ENCODE peak calls at places on chromosomes 6 and 20, in six cellular contexts. E is neural progenitor cell, D is PC-3, H is OCI-LY7, C is HCT116, I is GM23248. M is an unnamed sample.

GRCh38 chr20:57392130-57392445 is 892 bp downstream of the RBM38 start:
- DNase-seq in I (no peak), D (no peak), E (peak), H (no peak), C (no peak), M (no peak)

GRCh38 chr6:30150671-30151395 is 10.2 kb downstream of the TRIM10 start:
- DNase-seq in I (peak), D (no peak), H (no peak), C (no peak), E (no peak), M (no peak)

GRCh38 chr20:14148042-14148441 is 152.7 kb downstream of the MACROD2 start:
- DNase-seq in C (no peak), E (no peak), I (peak), H (no peak), D (no peak), M (no peak)

GRCh38 chr6:47908271-47908670 is 126.4 kb downstream of the OPN5 start:
- DNase-seq in D (no peak), E (no peak), I (no peak), H (no peak), C (no peak), M (no peak)

GRCh38 chr6:108164815-108165706 is 761 bp upstream of the NR2E1 start:
- DNase-seq in H (no peak), D (no peak), E (peak), I (peak), C (no peak), M (no peak)

GRCh38 chr20:7665311-7665863 is 274.9 kb downstream of the HAO1 start:
- DNase-seq in D (no peak), C (no peak), I (peak), E (no peak), H (no peak), M (no peak)

GRCh38 chr6:121443953-121444590 is 8.6 kb downstream of the GJA1 start:
- DNase-seq in H (no peak), E (no peak), I (peak), C (no peak), D (no peak), M (no peak)

GRCh38 chr6:11427827-11428245 is 109.7 kb upstream of the TMEM170B start:
- DNase-seq in D (peak), H (no peak), E (no peak), I (peak), C (no peak), M (no peak)

GRCh38 chr6:43247115-43247999 is 4.1 kb downstream of the TTBK1 start:
- DNase-seq in H (peak), E (peak), D (peak), C (peak), I (peak), M (peak)

GRCh38 chr6:16305788-16306187 is 67.4 kb downstream of the GMPR start:
- DNase-seq in I (no peak), D (no peak), H (no peak), E (no peak), C (no peak), M (no peak)

GRCh38 chr6:16302721-16303552 is 64.5 kb downstream of the GMPR start:
- DNase-seq in E (peak), I (no peak), H (no peak), C (no peak), D (no peak), M (no peak)

GRCh38 chr6:16305246-16305725 is 66.9 kb downstream of the GMPR start:
- DNase-seq in H (no peak), E (no peak), C (no peak), D (no peak), I (no peak), M (no peak)

GRCh38 chr6:16299861-16300260 is 61.5 kb downstream of the GMPR start:
- DNase-seq in E (no peak), C (no peak), I (no peak), D (no peak), H (no peak), M (no peak)

DNA sequence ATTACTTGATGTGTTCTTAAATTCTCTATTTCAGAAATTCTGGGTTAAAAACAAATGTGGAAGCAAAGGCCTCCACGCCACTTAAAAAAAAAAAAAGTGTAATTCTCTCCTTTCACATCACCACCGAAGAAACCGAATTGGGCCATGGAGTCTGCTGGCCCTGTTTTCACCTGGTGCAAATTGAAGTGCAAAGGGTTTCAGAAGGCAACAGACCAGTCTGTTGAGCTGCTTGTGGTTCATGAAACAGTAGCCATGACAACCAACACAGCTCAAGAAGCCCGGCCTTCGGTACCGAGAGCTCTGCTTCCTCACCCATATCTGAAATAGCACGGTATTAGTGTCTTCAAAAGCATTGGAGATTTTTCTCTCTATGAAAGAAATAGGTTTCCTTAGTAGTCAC is 63.1 kb downstream of the GMPR start:
- DNase-seq in C (no peak), H (no peak), I (no peak), D (no peak), E (no peak), M (peak)
- TF ChIP-seq EZH2phosphoT487 in C (no peak), H (peak), I (no peak), D (no peak), E (no peak), M (no peak)

GRCh38 chr20:18837710-18838109 is 24.1 kb downstream of the SCP2D1 start:
- DNase-seq in I (no peak), H (no peak), E (no peak), D (no peak), C (no peak), M (no peak)

GRCh38 chr20:18840248-18840645 is 26.7 kb downstream of the SCP2D1 start:
- DNase-seq in I (no peak), E (no peak), H (no peak), C (no peak), D (no peak), M (no peak)

GRCh38 chr20:18835850-18836249 is 22.3 kb downstream of the SCP2D1 start:
- DNase-seq in I (no peak), D (no peak), C (no peak), E (no peak), H (no peak), M (no peak)

GRCh38 chr20:18839507-18840247 is 26.1 kb downstream of the SCP2D1 start:
- DNase-seq in E (peak), I (no peak), D (no peak), C (no peak), H (no peak), M (no peak)
- H3K27ac ChIP-seq in E (no peak), I (no peak), D (no peak), C (no peak), H (no peak), M (no peak)

GRCh38 chr20:50659975-50660670 is 31.2 kb downstream of the RIPOR3 start:
- DNase-seq in H (no peak), C (no peak), D (no peak), I (no peak), E (no peak), M (no peak)

GRCh38 chr20:50663095-50663821 is 28.1 kb downstream of the RIPOR3 start:
- DNase-seq in E (no peak), I (no peak), C (peak), D (peak), H (peak), M (peak)

GRCh38 chr20:50655325-50655880 is 35.9 kb downstream of the RIPOR3 start:
- DNase-seq in H (no peak), E (peak), D (no peak), I (peak), C (no peak), M (no peak)

GRCh38 chr20:50654899-50655298 is 36.4 kb downstream of the RIPOR3 start:
- DNase-seq in E (no peak), I (peak), D (no peak), H (no peak), C (no peak), M (no peak)

DNA sequence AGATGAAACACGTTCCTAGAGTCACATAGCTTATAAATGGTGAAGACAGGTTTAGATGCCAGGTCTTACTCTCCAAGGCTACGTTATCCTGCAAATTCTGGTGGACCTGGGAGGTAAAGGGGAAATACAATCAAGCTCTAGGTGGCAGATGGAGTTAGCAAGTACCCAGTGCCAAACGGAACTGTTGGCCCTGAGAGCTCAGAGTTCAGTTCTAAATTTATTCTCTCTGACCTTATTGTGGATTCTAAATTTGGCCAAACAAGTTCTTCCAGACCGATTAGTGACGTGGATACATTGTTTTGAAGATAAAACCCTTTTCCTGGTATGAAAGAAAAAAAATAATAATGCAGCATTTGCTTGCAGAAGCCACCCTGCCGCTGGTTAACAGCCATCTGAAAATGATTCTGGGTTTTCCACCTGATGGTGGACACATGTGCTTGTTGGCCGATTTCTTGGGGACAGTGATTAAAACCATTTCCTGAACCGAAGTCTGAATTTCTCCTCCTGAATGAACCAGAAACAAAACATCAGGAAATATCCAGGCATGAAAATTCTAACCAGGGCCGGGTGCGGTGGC is 32.5 kb downstream of the RIPOR3 start:
- DNase-seq in C (no peak), E (no peak), H (no peak), D (peak), I (no peak), M (no peak)
- TF ChIP-seq EZH2phosphoT487 in C (no peak), E (no peak), H (no peak), D (no peak), I (no peak), M (no peak)

GRCh38 chr20:38143646-38144554 is 21.2 kb downstream of the TGM2 start:
- DNase-seq in C (no peak), H (no peak), E (no peak), D (peak), I (peak), M (peak)
- H3K27ac ChIP-seq in C (peak), H (no peak), E (no peak), D (peak), I (peak), M (peak)

GRCh38 chr20:50345712-50346371 is 155.2 kb downstream of the CEBPB start:
- DNase-seq in E (no peak), I (no peak), C (no peak), D (no peak), H (no peak), M (no peak)

GRCh38 chr20:50350510-50351249 is 159.5 kb upstream of the PTPN1 start:
- DNase-seq in E (no peak), D (no peak), C (no peak), I (no peak), H (no peak), M (peak)

GRCh38 chr20:50348118-50348517 is 157.5 kb downstream of the CEBPB start:
- DNase-seq in H (no peak), I (no peak), E (no peak), D (no peak), C (no peak), M (no peak)

GRCh38 chr20:50346372-50347347 is 156.0 kb downstream of the CEBPB start:
- DNase-seq in I (peak), H (no peak), E (no peak), D (peak), C (no peak), M (no peak)

DNA sequence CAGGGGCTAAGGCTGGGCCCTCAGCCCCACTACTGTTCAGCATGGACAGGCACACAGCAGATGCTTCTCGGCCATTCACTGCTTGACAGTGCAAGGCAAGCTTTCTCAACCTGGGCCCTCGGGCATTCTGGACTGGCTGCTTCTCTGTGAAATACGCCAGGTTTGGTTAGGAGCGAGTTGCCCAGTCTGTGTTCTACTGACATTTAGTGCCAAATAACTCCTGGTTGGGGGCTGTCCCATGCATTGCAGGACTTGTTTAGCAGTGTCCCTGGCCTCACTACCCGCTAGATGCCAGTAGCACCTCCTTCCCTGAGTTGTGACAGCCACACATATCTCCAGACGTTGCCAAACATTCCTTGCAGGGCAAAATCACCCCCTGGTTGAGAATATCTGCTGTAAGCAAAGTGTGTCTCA is 156.9 kb downstream of the CEBPB start:
- DNase-seq in D (no peak), E (no peak), H (no peak), I (no peak), C (no peak), M (no peak)
- TF ChIP-seq EZH2phosphoT487 in D (no peak), E (no peak), H (no peak), I (no peak), C (no peak), M (no peak)

GRCh38 chr20:4445780-4446179 is 275.9 kb upstream of the PRND start:
- DNase-seq in C (no peak), H (no peak), I (peak), E (no peak), D (no peak), M (no peak)

GRCh38 chr20:4453369-4453768 is 268.3 kb upstream of the PRND start:
- DNase-seq in C (no peak), D (no peak), I (no peak), H (no peak), E (no peak), M (no peak)

GRCh38 chr20:4445331-4445730 is 276.4 kb upstream of the PRND start:
- DNase-seq in E (no peak), C (no peak), H (no peak), I (no peak), D (no peak), M (no peak)

GRCh38 chr20:4451487-4451886 is 270.2 kb upstream of the PRND start:
- DNase-seq in D (no peak), H (no peak), C (no peak), I (no peak), E (no peak), M (no peak)

GRCh38 chr20:4449977-4450715 is 271.6 kb upstream of the PRND start:
- DNase-seq in D (peak), C (peak), H (no peak), E (no peak), I (peak), M (no peak)
- H3K27ac ChIP-seq in D (no peak), C (no peak), H (no peak), E (no peak), I (no peak), M (no peak)

GRCh38 chr6:139531148-139531547 is 156.7 kb upstream of the CITED2 start:
- DNase-seq in H (no peak), C (no peak), I (peak), D (peak), E (no peak), M (no peak)
- TF ChIP-seq EZH2phosphoT487 in H (no peak), C (no peak), I (no peak), D (no peak), E (no peak), M (no peak)

DNA sequence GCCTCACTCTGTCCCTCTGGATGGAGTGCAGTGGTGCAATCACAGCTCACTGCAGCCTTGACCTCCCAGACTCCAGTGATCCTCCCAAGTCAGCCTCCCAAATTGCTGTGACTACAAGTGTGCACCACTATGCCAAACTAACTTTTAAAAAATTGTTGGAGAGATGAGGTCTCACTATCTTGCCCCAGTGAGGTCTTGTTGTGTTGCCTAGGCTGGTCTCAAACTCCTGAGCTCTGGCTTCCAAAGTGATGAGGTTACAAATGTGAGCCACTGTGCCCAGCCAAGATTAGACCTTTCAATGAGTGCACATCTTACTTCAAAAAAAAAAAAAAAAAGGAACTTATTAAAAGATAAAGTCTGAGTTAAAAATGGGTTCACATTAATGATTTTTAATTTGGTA is 1838.1 kb upstream of the DEFB115 start:
- DNase-seq in C (no peak), I (no peak), H (no peak), D (no peak), E (no peak), M (no peak)
- H3K27ac ChIP-seq in C (no peak), I (no peak), H (no peak), D (no peak), E (no peak), M (no peak)